ENCODE peak calls at places on chromosomes 11 and 22, in eight cellular contexts. J is H1, C is heart right ventricle, G is GM12865, W is iPS DF 6.9, V is suprapubic skin, Y is lung, T is cardiac fibroblast. N is an unnamed sample.
A peak's percentile ranks its signal among the peaks of the same experiment; 100 is the strongest.

GRCh38 chr22:19984201-19984753 is 32.3 kb downstream of the ARVCF start:
- DNase-seq in Y (no peak), G (peak; percentile 45), T (no peak), W (no peak), J (no peak), C (peak; percentile 79), V (no peak), N (peak; percentile 64)

GRCh38 chr11:101444164-101444563 is 139.6 kb downstream of the TRPC6 start:
- DNase-seq in V (no peak), J (no peak), W (no peak), Y (no peak), T (peak; percentile 17), G (no peak), C (no peak), N (no peak)

GRCh38 chr11:78420796-78421209 is 3.2 kb upstream of the GAB2 start:
- DNase-seq in J (no peak), C (peak; percentile 62), Y (peak; percentile 49), V (no peak), G (peak; percentile 44), T (peak; percentile 76), W (no peak), N (peak; percentile 65)

GRCh38 chr22:20777420-20778177 is 3.7 kb downstream of the SERPIND1 start:
- DNase-seq in V (no peak), W (no peak), C (no peak), G (no peak), Y (no peak), T (peak; percentile 94), J (no peak), N (peak; percentile 65)

GRCh38 chr11:2912498-2912897 is 16.7 kb downstream of the PHLDA2 start:
- DNase-seq in T (peak; percentile 59), Y (peak; percentile 91), W (no peak), G (no peak), C (no peak), J (no peak), V (no peak), N (peak; percentile 69)

GRCh38 chr11:35559949-35560348 is 34.5 kb upstream of the PAMR1 start:
- DNase-seq in V (no peak), G (no peak), Y (no peak), C (no peak), W (no peak), T (no peak), J (no peak), N (no peak)

GRCh38 chr11:112300094-112300786 is 39.6 kb upstream of the PLET1 start:
- DNase-seq in T (no peak), G (no peak), Y (no peak), J (no peak), W (no peak), C (no peak), V (no peak), N (no peak)

GRCh38 chr11:73977856-73978519 is 4.7 kb downstream of the UCP2 start:
- DNase-seq in J (no peak), Y (no peak), G (no peak), V (peak; percentile 23), T (no peak), W (no peak), C (no peak), N (no peak)

GRCh38 chr22:30252411-30253204 is 6.0 kb upstream of the LIF start:
- DNase-seq in T (no peak), J (no peak), C (no peak), W (no peak), V (no peak), Y (no peak), G (no peak), N (no peak)

GRCh38 chr11:86874314-86875056 is 74.1 kb downstream of the PRSS23 start:
- DNase-seq in C (no peak), V (no peak), G (no peak), Y (no peak), W (no peak), T (no peak), J (no peak), N (no peak)

GRCh38 chr11:57318178-57318577 is 6.6 kb downstream of the TNKS1BP1 start:
- DNase-seq in J (no peak), W (no peak), V (no peak), T (peak; percentile 79), G (no peak), C (peak; percentile 62), Y (no peak), N (no peak)

GRCh38 chr22:45996241-45997076 is 19.5 kb upstream of the WNT7B start:
- DNase-seq in W (no peak), V (no peak), Y (peak; percentile 56), C (peak; percentile 66), J (no peak), G (peak; percentile 38), T (peak; percentile 62), N (peak; percentile 66)
- H3K4me3 ChIP-seq in W (no peak overlapping the region), V (peak overlapping the region; percentile 9), Y (no peak overlapping the region), C (no peak overlapping the region), J (no peak overlapping the region), G (no peak overlapping the region), T (peak overlapping the region; percentile 41), N (no peak overlapping the region)

DNA sequence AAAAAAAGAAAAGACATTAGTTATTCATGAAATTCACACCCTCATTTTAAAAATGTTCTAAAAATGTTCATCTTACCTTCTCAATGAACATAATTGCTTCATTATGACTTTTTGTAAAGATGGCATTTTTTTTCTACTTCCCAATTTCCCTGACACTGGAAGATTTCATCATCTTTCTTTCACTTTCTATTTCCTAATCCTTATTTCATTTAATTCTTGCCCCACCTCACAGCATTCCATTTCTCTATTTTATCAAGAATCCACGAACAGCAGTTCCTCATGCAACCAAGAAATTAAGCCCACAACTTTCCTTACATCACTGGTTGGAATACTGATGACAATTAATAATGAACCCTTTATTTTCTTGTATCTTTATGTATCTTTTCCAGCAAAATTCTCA is 1.9 kb downstream of the PATL1 start:
- DNase-seq in T (peak; percentile 40), W (no peak), C (no peak), J (no peak), G (no peak), Y (no peak), V (no peak), N (no peak)
- H3K4me3 ChIP-seq in T (peak overlapping the region; percentile 28), W (no peak overlapping the region), C (no peak overlapping the region), J (no peak overlapping the region), G (no peak overlapping the region), Y (no peak overlapping the region), V (no peak overlapping the region), N (no peak overlapping the region)

GRCh38 chr11:62256281-62256680 is 13.7 kb upstream of the SCGB2A2 start:
- DNase-seq in C (no peak), Y (no peak), V (no peak), T (no peak), W (no peak), J (no peak), G (no peak), N (no peak)
- H3K4me3 ChIP-seq in C (no peak overlapping the region), Y (no peak overlapping the region), V (no peak overlapping the region), T (no peak overlapping the region), W (no peak overlapping the region), J (no peak overlapping the region), G (no peak overlapping the region), N (no peak overlapping the region)

DNA sequence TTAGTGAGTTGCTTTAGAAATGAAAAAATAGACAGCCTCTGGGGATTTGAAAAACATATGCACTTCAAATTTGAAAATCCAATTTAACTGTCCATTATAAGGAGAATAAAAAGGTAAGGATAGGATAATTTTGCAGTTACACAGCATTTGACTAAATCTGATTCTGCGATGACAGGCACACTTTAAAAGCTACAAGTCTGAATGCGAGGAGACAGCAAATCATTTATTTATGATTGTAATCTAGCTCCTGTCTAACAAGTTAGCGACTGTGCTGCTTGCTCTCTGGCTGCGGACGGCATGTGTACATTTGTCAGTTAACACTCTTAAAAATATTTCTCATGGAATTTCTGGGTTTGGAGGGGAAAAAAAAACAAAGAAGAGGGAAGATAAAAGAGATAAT is 514.8 kb downstream of the MN1 start:
- DNase-seq in V (no peak), Y (no peak), C (no peak), W (no peak), J (no peak), G (no peak), T (no peak), N (no peak)
- H3K4me3 ChIP-seq in V (no peak overlapping the region), Y (no peak overlapping the region), C (no peak overlapping the region), W (no peak overlapping the region), J (no peak overlapping the region), G (no peak overlapping the region), T (no peak overlapping the region), N (no peak overlapping the region)

DNA sequence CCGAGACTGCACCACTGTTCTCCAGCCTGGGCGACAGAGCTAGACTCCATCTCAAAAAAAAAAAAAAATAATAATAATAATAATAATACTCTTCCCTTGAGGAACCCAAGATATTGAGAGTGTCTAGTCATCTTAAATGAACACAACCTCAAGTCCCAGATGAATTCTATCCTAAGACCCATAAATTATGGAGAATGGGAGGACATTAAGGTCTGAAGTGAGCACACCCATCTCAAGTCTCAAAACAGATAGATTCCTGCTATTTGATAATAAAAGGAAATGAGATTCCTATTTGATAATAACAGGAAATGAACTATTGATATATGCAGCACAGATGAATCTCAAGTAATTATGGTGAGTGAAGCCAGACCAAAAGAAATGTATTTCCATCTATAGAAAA is 51.5 kb downstream of the MAPK1 start:
- DNase-seq in J (no peak), T (no peak), V (no peak), Y (no peak), C (no peak), G (no peak), W (no peak), N (no peak)
- H3K4me3 ChIP-seq in J (no peak overlapping the region), T (no peak overlapping the region), V (no peak overlapping the region), Y (no peak overlapping the region), C (no peak overlapping the region), G (no peak overlapping the region), W (no peak overlapping the region), N (no peak overlapping the region)

GRCh38 chr11:27698872-27699241 is 1.4 kb downstream of the BDNF start:
- DNase-seq in C (peak; percentile 77), V (peak; percentile 86), W (no peak), G (peak; percentile 78), J (peak; percentile 97), Y (peak; percentile 66), T (peak; percentile 92), N (no peak)

GRCh38 chr11:27701262-27702105 is 1.2 kb upstream of the BDNF start:
- DNase-seq in G (peak; percentile 36), W (no peak), J (no peak), Y (no peak), V (no peak), T (peak; percentile 61), C (peak; percentile 29), N (no peak)

GRCh38 chr11:27699242-27699925 is 871 bp downstream of the BDNF start:
- DNase-seq in G (no peak), J (peak; percentile 60), W (no peak), Y (no peak), V (no peak), T (peak; percentile 54), C (no peak), N (no peak)

GRCh38 chr11:27700351-27701261 is at the start of gene BDNF:
- DNase-seq in C (no peak), T (peak; percentile 44), W (no peak), J (peak; percentile 73), G (peak; percentile 9), Y (no peak), V (no peak), N (no peak)

DNA sequence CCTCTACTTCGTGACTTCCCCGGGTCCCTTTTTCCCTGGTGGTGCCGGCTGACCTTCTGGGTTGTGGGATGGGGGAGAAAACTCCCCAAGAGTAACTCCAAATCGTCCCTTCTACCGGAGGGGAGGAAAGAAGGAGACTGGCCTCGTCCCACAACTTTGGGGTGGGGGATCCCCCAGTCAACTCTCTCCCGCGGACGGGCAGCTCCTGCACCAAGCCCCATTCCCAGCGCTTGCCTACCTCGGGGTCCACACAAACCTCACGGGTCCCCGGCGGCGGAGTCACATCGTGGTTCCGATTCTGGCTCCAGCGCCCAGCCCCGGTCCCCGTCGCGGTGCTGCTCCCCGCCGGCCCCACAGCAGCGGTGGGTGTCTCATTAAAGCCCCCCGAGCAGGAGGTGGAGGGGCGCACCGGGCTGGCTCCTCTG is 317 bp downstream of the BDNF start:
- DNase-seq in Y (no peak), G (no peak), J (peak; percentile 65), T (no peak), W (no peak), V (no peak), C (no peak), N (no peak)
- H3K4me3 ChIP-seq in Y (peak overlapping the region; percentile 39), G (peak overlapping the region; percentile 56), J (peak overlapping the region; percentile 95), T (peak overlapping the region; percentile 64), W (peak overlapping the region; percentile 55), V (peak overlapping the region; percentile 63), C (peak overlapping the region; percentile 59), N (peak overlapping the region; percentile 91)

N was measured in kidney epithelial cell.